ENCODE peak calls at places on chromosomes 6 and 20, in six cellular contexts. I is left lobe of liver, D is mesothelial cell of epicardium, G is NCI-H1048, W is HTR-8/SVneo, M is nephron progenitor cell. Q is an unnamed sample.

GRCh38 chr20:20527661-20528060 is 159.8 kb downstream of the INSM1 start:
- DNase-seq in I (no peak), D (no peak), G (no peak), W (no peak), M (no peak), Q (no peak)

GRCh38 chr20:60095456-60095855 is 137.2 kb downstream of the CDH26 start:
- DNase-seq in I (no peak), D (no peak), G (no peak), W (no peak), M (no peak), Q (no peak)

GRCh38 chr20:44409132-44409600 is 53.7 kb downstream of the HNF4A start:
- DNase-seq in I (no peak), D (no peak), G (no peak), W (no peak), M (no peak), Q (no peak)

GRCh38 chr20:57139342-57140093 is 126.9 kb downstream of the BMP7 start:
- DNase-seq in I (no peak), D (no peak), G (no peak), W (no peak), M (no peak), Q (no peak)

GRCh38 chr20:19835533-19836222 is 77.6 kb downstream of the RIN2 start:
- DNase-seq in I (no peak), D (no peak), G (no peak), W (no peak), M (no peak), Q (no peak)

GRCh38 chr6:21367148-21367547 is 226.4 kb upstream of the SOX4 start:
- DNase-seq in I (no peak), D (no peak), G (no peak), W (no peak), M (no peak), Q (no peak)

GRCh38 chr20:34708621-34709043 is 4.5 kb downstream of the TP53INP2 start:
- DNase-seq in I (peak), D (peak), G (no peak), W (no peak), M (peak), Q (peak)

GRCh38 chr6:36334343-36334742 is 2.3 kb downstream of the BNIP5 start:
- DNase-seq in I (no peak), D (no peak), G (no peak), W (no peak), M (no peak), Q (no peak)

GRCh38 chr6:108518714-108519576 is 41.8 kb upstream of the FOXO3 start:
- DNase-seq in I (no peak), D (no peak), G (no peak), W (no peak), M (no peak), Q (peak)